ENCODE peak calls at places on chromosomes 11 and 22, in five cellular contexts. Q is dorsolateral prefrontal cortex; E is stimulated activated naive CD8-positive, alpha-beta T cell treated with anti-CD3 and anti-CD28 coated beads, Interleukin-15, Interleukin-2, amounts not matched to agents 100 U/mL and 50 U/mL, for 24 hours; W is GM10248; K is H9. B is an unnamed sample.

GRCh38 chr11:117438371-117439000 is 110.8 kb downstream of the CEP164 start:
- DNase-seq in Q (peak), E (peak), W (peak), K (no peak), B (no peak)

GRCh38 chr22:23398701-23399366 is 181.3 kb downstream of the IGLL1 start:
- DNase-seq in Q (no peak), E (no peak), W (no peak), K (no peak), B (no peak)

GRCh38 chr11:43944761-43945311 is 2.4 kb downstream of the C11orf96 start:
- DNase-seq in Q (peak), E (peak), W (peak), K (peak), B (no peak)

GRCh38 chr22:22773979-22774738 is 113.5 kb upstream of the IGLL5 start:
- DNase-seq in Q (no peak), E (no peak), W (peak), K (no peak), B (no peak)

GRCh38 chr11:68842427-68843051 is 823 bp upstream of the CPT1A start:
- DNase-seq in Q (no peak), E (no peak), W (no peak), K (no peak), B (no peak)

GRCh38 chr22:25030636-25031035 is 78.1 kb downstream of the KIAA1671 start:
- DNase-seq in Q (no peak), E (no peak), W (no peak), K (no peak), B (no peak)

GRCh38 chr22:23243006-23243573 is 62.8 kb downstream of the BCR start:
- DNase-seq in Q (no peak), E (peak), W (peak), K (peak), B (no peak)

GRCh38 chr22:32348031-32348611 is 9.5 kb upstream of the RFPL3 start:
- DNase-seq in Q (no peak), E (no peak), W (no peak), K (no peak), B (no peak)

GRCh38 chr22:22614065-22614464 is 30.3 kb upstream of the GGTLC2 start:
- DNase-seq in Q (no peak), E (no peak), W (no peak), K (no peak), B (no peak)

GRCh38 chr11:79236541-79236971 is 204.3 kb downstream of the TENM4 start:
- DNase-seq in Q (no peak), E (no peak), W (no peak), K (no peak), B (peak)

GRCh38 chr11:130323452-130324448 is 9.0 kb upstream of the ZBTB44 start:
- DNase-seq in Q (no peak), E (no peak), W (no peak), K (no peak), B (no peak)

GRCh38 chr11:17014774-17015638 is 792 bp upstream of the PLEKHA7 start:
- DNase-seq in Q (no peak), E (peak), W (peak), K (peak), B (no peak)

GRCh38 chr22:49992921-49993648 is 19.5 kb downstream of the IL17REL start:
- DNase-seq in Q (peak), E (peak), W (peak), K (peak), B (no peak)

GRCh38 chr22:50728523-50728931 is 9.5 kb upstream of the ACR start:
- DNase-seq in Q (peak), E (no peak), W (no peak), K (no peak), B (no peak)

GRCh38 chr11:57728829-57729228 is 12.5 kb upstream of the SELENOH start:
- DNase-seq in Q (no peak), E (no peak), W (no peak), K (no peak), B (no peak)

GRCh38 chr22:27850000-27850465 is 48.5 kb upstream of the MN1 start:
- DNase-seq in Q (no peak), E (no peak), W (no peak), K (no peak), B (no peak)

GRCh38 chr11:73404048-73404447 is 27.8 kb downstream of the RELT start:
- DNase-seq in Q (peak), E (no peak), W (peak), K (peak), B (no peak)

GRCh38 chr22:23862103-23862502 is 4.4 kb downstream of the SLC2A11 start:
- DNase-seq in Q (no peak), E (peak), W (peak), K (peak), B (no peak)

GRCh38 chr22:48954781-48955311 is 872.8 kb downstream of the BRD1 start:
- DNase-seq in Q (no peak), E (no peak), W (no peak), K (peak), B (no peak)

GRCh38 chr22:24325105-24325757 is 54.6 kb downstream of the SPECC1L start:
- DNase-seq in Q (no peak), E (peak), W (peak), K (no peak), B (peak)

GRCh38 chr11:17722000-17722643 is 2.8 kb downstream of the MYOD1 start:
- DNase-seq in Q (no peak), E (no peak), W (no peak), K (peak), B (no peak)

GRCh38 chr11:66124564-66124963 is 54.5 kb downstream of the PACS1 start:
- DNase-seq in Q (no peak), E (no peak), W (no peak), K (no peak), B (no peak)

GRCh38 chr11:63888170-63889086 is 28.5 kb downstream of the RCOR2 start:
- DNase-seq in Q (no peak), E (peak), W (peak), K (peak), B (no peak)

GRCh38 chr11:64249038-64249437 is 2.3 kb upstream of the PLCB3 start:
- DNase-seq in Q (no peak), E (no peak), W (no peak), K (no peak), B (no peak)

GRCh38 chr11:88596786-88597185 is 259.2 kb upstream of the CTSC start:
- DNase-seq in Q (no peak), E (no peak), W (no peak), K (no peak), B (no peak)

GRCh38 chr22:41976961-41977566 is 7.8 kb downstream of the SEPTIN3 start:
- DNase-seq in Q (no peak), E (no peak), W (no peak), K (no peak), B (no peak)

GRCh38 chr11:47986742-47987141 is 6.4 kb downstream of the PTPRJ start:
- DNase-seq in Q (no peak), E (no peak), W (no peak), K (no peak), B (no peak)

GRCh38 chr11:2484576-2485125 is 39.8 kb downstream of the KCNQ1 start:
- DNase-seq in Q (no peak), E (no peak), W (no peak), K (no peak), B (no peak)

GRCh38 chr11:47398551-47398950 is 9.8 kb upstream of the SLC39A13 start:
- DNase-seq in Q (no peak), E (no peak), W (no peak), K (peak), B (no peak)

GRCh38 chr22:43501951-43502874 is 90.4 kb downstream of the MPPED1 start:
- DNase-seq in Q (peak), E (no peak), W (no peak), K (no peak), B (no peak)

GRCh38 chr11:116535954-116536353 is 236.8 kb downstream of the BUD13 start:
- DNase-seq in Q (no peak), E (no peak), W (no peak), K (no peak), B (no peak)

GRCh38 chr11:17219016-17219415 is 11.2 kb upstream of the PIK3C2A start:
- DNase-seq in Q (no peak), E (no peak), W (no peak), K (no peak), B (no peak)

GRCh38 chr11:111531156-111531555 is 9.4 kb upstream of the LAYN start:
- DNase-seq in Q (no peak), E (no peak), W (no peak), K (no peak), B (no peak)

GRCh38 chr22:39017596-39018365 is 3.1 kb upstream of the APOBEC3D start:
- DNase-seq in Q (no peak), E (no peak), W (no peak), K (peak), B (no peak)

GRCh38 chr11:87036756-87037449 is 831 bp upstream of the TMEM135 start:
- DNase-seq in Q (no peak), E (no peak), W (peak), K (no peak), B (no peak)

GRCh38 chr22:45599836-45600577 is 71.6 kb upstream of the ATXN10 start:
- DNase-seq in Q (no peak), E (no peak), W (no peak), K (no peak), B (no peak)

GRCh38 chr11:2563216-2564007 is 118.6 kb downstream of the KCNQ1 start:
- DNase-seq in Q (peak), E (no peak), W (no peak), K (no peak), B (no peak)

GRCh38 chr11:33211588-33211987 is 45.6 kb upstream of the HIPK3 start:
- DNase-seq in Q (no peak), E (no peak), W (no peak), K (no peak), B (no peak)

GRCh38 chr11:124898711-124899110 is 1.0 kb upstream of the ROBO4 start:
- DNase-seq in Q (peak), E (no peak), W (no peak), K (peak), B (no peak)